ENCODE peak calls at places on chromosomes 1 and 21, in nine cellular contexts. K is fibroblast of the aortic adventitia; U is stimulated activated CD4-positive, alpha-beta T cell treated with anti-CD3 and anti-CD28 coated beads, Interleukin-4, amount 100 ng/mL, for 48 hours; F is HTR-8/SVneo; D is T-helper 17 cell; G is psoas muscle; J is EH; N is AML-193; S is NCI-H1105. X is an unnamed sample.

GRCh38 chr1:13832100-13832499 is 132.1 kb downstream of the PRDM2 start:
- DNase-seq in G (no peak), N (no peak), S (no peak), U (no peak), D (no peak), F (no peak), J (no peak), K (no peak), X (no peak)

GRCh38 chr1:17118706-17119075 is 560 bp downstream of the PADI2 start:
- DNase-seq in D (no peak), U (no peak), J (no peak), N (no peak), K (no peak), S (no peak), F (no peak), G (no peak), X (no peak)

GRCh38 chr1:31666290-31666963 is 21.8 kb upstream of the PEF1 start:
- DNase-seq in U (no peak), F (no peak), G (no peak), D (no peak), K (peak; percentile 73), J (peak; percentile 43), S (no peak), N (no peak), X (peak; percentile 82)

GRCh38 chr1:205313681-205314308 is 7.8 kb downstream of the NUAK2 start:
- DNase-seq in U (no peak), N (no peak), F (no peak), S (no peak), J (peak; percentile 87), D (no peak), G (peak; percentile 37), K (peak; percentile 79), X (no peak)

GRCh38 chr1:193549067-193549466 is 362.7 kb upstream of the B3GALT2 start:
- DNase-seq in G (no peak), K (no peak), J (no peak), F (no peak), N (no peak), D (no peak), U (no peak), S (no peak), X (no peak)

GRCh38 chr1:219550171-219550570 is 62.7 kb downstream of the ZC3H11B start:
- DNase-seq in D (no peak), F (no peak), S (no peak), N (no peak), K (peak; percentile 77), U (no peak), G (no peak), J (no peak), X (no peak)

GRCh38 chr1:61318319-61319125 is 236.2 kb downstream of the NFIA start:
- DNase-seq in G (peak; percentile 34), F (peak; percentile 10), K (peak; percentile 92), S (no peak), U (peak; percentile 17), J (peak; percentile 64), N (no peak), D (no peak), X (no peak)

GRCh38 chr1:199015799-199016198 is 377.0 kb downstream of the PTPRC start:
- DNase-seq in G (no peak), D (no peak), N (no peak), K (no peak), U (no peak), J (no peak), S (no peak), F (no peak), X (no peak)

GRCh38 chr21:27464643-27465042 is 497.8 kb upstream of the ADAMTS5 start:
- DNase-seq in D (no peak), S (no peak), J (no peak), G (no peak), F (no peak), K (no peak), N (no peak), U (no peak), X (no peak)

GRCh38 chr1:20584890-20585289 is 4.0 kb upstream of the CDA start:
- DNase-seq in N (no peak), K (peak; percentile 43), G (no peak), S (no peak), D (no peak), F (no peak), J (no peak), U (no peak), X (no peak)

GRCh38 chr1:207393610-207394009 is 60.5 kb upstream of the CR2 start:
- DNase-seq in S (no peak), J (peak; percentile 96), F (no peak), N (no peak), U (no peak), G (no peak), K (peak; percentile 87), D (no peak), X (no peak)

GRCh38 chr1:61585714-61586113 is 139.2 kb downstream of the TM2D1 start:
- DNase-seq in K (peak; percentile 16), J (no peak), N (no peak), G (no peak), U (no peak), F (no peak), S (no peak), D (no peak), X (peak; percentile 5)

GRCh38 chr1:6991271-6991670 is 206.0 kb downstream of the CAMTA1 start:
- DNase-seq in J (peak; percentile 86), G (no peak), F (peak; percentile 67), K (peak; percentile 48), U (no peak), S (no peak), D (no peak), N (no peak), X (no peak)

GRCh38 chr1:51433269-51433971 is 85.6 kb downstream of the EPS15 start:
- DNase-seq in J (peak; percentile 50), G (no peak), S (no peak), N (peak; percentile 68), D (no peak), U (no peak), K (no peak), F (no peak), X (no peak)

GRCh38 chr1:94614980-94615379 is 73.4 kb upstream of the F3 start:
- DNase-seq in J (no peak), U (no peak), F (no peak), G (no peak), S (no peak), K (no peak), N (no peak), D (no peak), X (no peak)

GRCh38 chr1:183178490-183178889 is 7.6 kb upstream of the LAMC2 start:
- DNase-seq in G (no peak), U (no peak), K (peak; percentile 80), J (peak; percentile 39), S (no peak), N (no peak), D (no peak), F (no peak), X (no peak)

GRCh38 chr1:36128126-36128904 is 3.3 kb upstream of the COL8A2 start:
- DNase-seq in D (no peak), U (no peak), J (peak; percentile 69), S (no peak), N (peak; percentile 12), K (no peak), F (no peak), G (no peak), X (no peak)

GRCh38 chr1:42177551-42177981 is 13.0 kb upstream of the GUCA2A start:
- DNase-seq in U (no peak), J (peak; percentile 86), N (no peak), F (no peak), K (peak; percentile 91), S (peak; percentile 83), G (no peak), D (no peak), X (no peak)

GRCh38 chr1:75533085-75533484 is 77.8 kb downstream of the SLC44A5 start:
- DNase-seq in K (no peak), F (no peak), D (no peak), J (no peak), G (no peak), N (no peak), S (no peak), U (no peak), X (no peak)

GRCh38 chr1:9234223-9235122 is at the start of gene H6PD:
- DNase-seq in J (peak; percentile 84), G (peak; percentile 91), K (peak; percentile 70), S (peak; percentile 61), D (peak; percentile 55), U (peak; percentile 61), F (peak; percentile 85), N (peak; percentile 44), X (peak; percentile 72)

GRCh38 chr1:156376958-156377919 is 8.2 kb downstream of the RHBG start:
- DNase-seq in U (no peak), N (peak; percentile 18), G (no peak), S (no peak), K (no peak), D (no peak), F (no peak), J (no peak), X (no peak)

GRCh38 chr1:244116946-244117345 is 65.9 kb downstream of the ZBTB18 start:
- DNase-seq in K (no peak), G (no peak), D (no peak), S (no peak), N (no peak), J (no peak), U (no peak), F (no peak), X (no peak)

GRCh38 chr1:155977607-155978324 is 581 bp downstream of the ARHGEF2 start:
- DNase-seq in G (peak; percentile 51), K (no peak), D (no peak), F (no peak), N (no peak), U (peak; percentile 64), S (peak; percentile 11), J (peak; percentile 48), X (peak; percentile 15)

GRCh38 chr1:116508984-116509980 is 61.5 kb downstream of the CD58 start:
- DNase-seq in U (no peak), G (no peak), F (no peak), S (no peak), K (peak; percentile 89), N (peak; percentile 69), J (peak; percentile 94), D (no peak), X (no peak)

X was measured in NCI-H2171.